ENCODE peak calls at places on chromosomes 1 and 21, in four cellular contexts. V is ELR; O is cardiac muscle cell; K is effector memory CD8-positive, alpha-beta T cell. B is an unnamed sample.

GRCh38 chr21:36852293-36852692 is 114.2 kb downstream of the HLCS start:
- DNase-seq in K (no peak), V (no peak), O (no peak), B (peak; percentile 37)

GRCh38 chr1:199913313-199913712 is 114.2 kb upstream of the NR5A2 start:
- DNase-seq in K (no peak), V (no peak), O (no peak), B (no peak)

GRCh38 chr1:119133987-119134386 is 6.5 kb downstream of the WARS2 start:
- DNase-seq in K (no peak), O (peak; percentile 41), V (peak; percentile 64), B (no peak)

GRCh38 chr1:22602060-22602740 is 34.2 kb upstream of the C1QA start:
- DNase-seq in O (no peak), V (no peak), K (no peak), B (no peak)

GRCh38 chr21:32257952-32258785 is 20.7 kb downstream of the MIS18A start:
- DNase-seq in K (no peak), V (peak; percentile 79), O (peak; percentile 91), B (peak; percentile 77)

GRCh38 chr1:160837558-160838205 is 25.0 kb downstream of the CD244 start:
- DNase-seq in O (peak; percentile 45), V (peak; percentile 40), K (peak; percentile 82), B (peak; percentile 36)

GRCh38 chr21:18622383-18622782 is 218.8 kb upstream of the TMPRSS15 start:
- DNase-seq in O (no peak), V (no peak), K (no peak), B (no peak)

GRCh38 chr21:16460936-16461335 is 731.2 kb downstream of the USP25 start:
- DNase-seq in O (no peak), V (peak; percentile 2), K (no peak), B (no peak)

GRCh38 chr1:54577612-54578011 is 29.6 kb downstream of the ACOT11 start:
- DNase-seq in K (no peak), O (peak; percentile 86), V (peak; percentile 18), B (peak; percentile 35)

GRCh38 chr1:145785481-145785880 is 38.4 kb downstream of the RNF115 start:
- DNase-seq in K (no peak), V (peak; percentile 6), O (no peak), B (no peak)

GRCh38 chr1:40806724-40807675 is 23.4 kb downstream of the KCNQ4 start:
- DNase-seq in O (peak; percentile 45), V (no peak), K (no peak), B (no peak)

GRCh38 chr1:24009406-24009805 is 29.3 kb upstream of the SRSF10 start:
- DNase-seq in V (peak; percentile 81), O (no peak), K (no peak), B (no peak)

GRCh38 chr1:224096773-224097172 is 17.1 kb upstream of the FBXO28 start:
- DNase-seq in V (no peak), O (no peak), K (no peak), B (no peak)

GRCh38 chr1:240352769-240353168 is 259.2 kb downstream of the GREM2 start:
- DNase-seq in O (peak; percentile 25), V (peak; percentile 87), K (no peak), B (no peak)

GRCh38 chr1:219071209-219071608 is 102.5 kb upstream of the LYPLAL1 start:
- DNase-seq in V (no peak), O (no peak), K (no peak), B (no peak)

GRCh38 chr1:65429078-65429477 is 8.6 kb downstream of the LEPR start:
- DNase-seq in O (no peak), V (no peak), K (no peak), B (no peak)

GRCh38 chr21:32538147-32538792 is 47.1 kb downstream of the TCP10L start:
- DNase-seq in O (no peak), V (no peak), K (peak; percentile 33), B (no peak)

GRCh38 chr1:151166506-151166956 is 587 bp downstream of the SCNM1 start:
- DNase-seq in V (peak; percentile 87), K (no peak), O (peak; percentile 70), B (no peak)

GRCh38 chr1:174654553-174654952 is 206.8 kb downstream of the GPR52 start:
- DNase-seq in O (peak; percentile 6), K (no peak), V (no peak), B (no peak)

GRCh38 chr1:18554597-18554996 is 73.9 kb downstream of the KLHDC7A start:
- DNase-seq in K (no peak), O (no peak), V (no peak), B (no peak)

GRCh38 chr1:81424056-81424455 is 376.7 kb upstream of the ADGRL2 start:
- DNase-seq in K (no peak), O (peak; percentile 70), V (no peak), B (no peak)

GRCh38 chr1:53481456-53481855 is 22.3 kb downstream of the DMRTB1 start:
- DNase-seq in O (no peak), V (no peak), K (no peak), B (no peak)

GRCh38 chr1:204503913-204504519 is 9.4 kb upstream of the PIK3C2B start:
- DNase-seq in K (no peak), V (no peak), O (no peak), B (no peak)

GRCh38 chr1:17196496-17197180 is 8.3 kb upstream of the PADI1 start:
- DNase-seq in V (no peak), K (no peak), O (no peak), B (no peak)

GRCh38 chr1:31643976-31644559 is 608 bp downstream of the PEF1 start:
- DNase-seq in K (no peak), V (no peak), O (no peak), B (no peak)

GRCh38 chr1:116148967-116149366 is 37.8 kb downstream of the MAB21L3 start:
- DNase-seq in O (no peak), K (no peak), V (no peak), B (no peak)

GRCh38 chr1:107496002-107496401 is 355.2 kb downstream of the NTNG1 start:
- DNase-seq in K (no peak), V (no peak), O (no peak), B (no peak)